ENCODE peak calls at places on chromosomes 6 and 20, in four cellular contexts. R is omental fat pad, Y is Calu3, D is HFFc6. K is an unnamed sample.

GRCh38 chr6:88124925-88125557 is 41.1 kb downstream of the CNR1 start:
- DNase-seq in R (no peak), Y (no peak), D (no peak), K (no peak)

GRCh38 chr6:44430322-44430721 is 42.8 kb downstream of the CDC5L start:
- DNase-seq in R (no peak), Y (no peak), D (peak; percentile 14), K (no peak)

GRCh38 chr20:23362392-23363256 is 642 bp downstream of the GZF1 start:
- DNase-seq in R (no peak), Y (no peak), D (peak; percentile 17), K (peak; percentile 4)

GRCh38 chr6:111743318-111743717 is 129.9 kb downstream of the FYN start:
- DNase-seq in R (no peak), Y (no peak), D (no peak), K (no peak)

GRCh38 chr20:46894971-46895905 is 595 bp downstream of the EYA2 start:
- DNase-seq in R (no peak), Y (peak; percentile 14), D (no peak), K (no peak)

GRCh38 chr6:130796313-130796905 is 30.8 kb upstream of the SMLR1 start:
- DNase-seq in R (no peak), Y (peak; percentile 9), D (peak; percentile 66), K (no peak)

GRCh38 chr20:19886666-19887288 is 128.7 kb downstream of the RIN2 start:
- DNase-seq in R (no peak), Y (no peak), D (peak; percentile 33), K (peak; percentile 4)

GRCh38 chr6:142306736-142307135 is 4.9 kb downstream of the ADGRG6 start:
- DNase-seq in R (no peak), Y (no peak), D (no peak), K (no peak)

GRCh38 chr6:116990679-116991078 is 113.6 kb downstream of the RFX6 start:
- DNase-seq in R (no peak), Y (no peak), D (no peak), K (no peak)

GRCh38 chr6:72724545-72724944 is 102.7 kb downstream of the KCNQ5 start:
- DNase-seq in R (no peak), Y (no peak), D (no peak), K (peak; percentile 71)

GRCh38 chr20:24165336-24166126 is 177.0 kb upstream of the GGTLC1 start:
- DNase-seq in R (no peak), Y (no peak), D (no peak), K (no peak)

GRCh38 chr20:32987044-32987825 is 17.0 kb downstream of the SUN5 start:
- DNase-seq in R (no peak), Y (no peak), D (no peak), K (no peak)

GRCh38 chr20:3432844-3433243 is 25.4 kb upstream of the DNAAF9 start:
- DNase-seq in R (no peak), Y (no peak), D (no peak), K (no peak)

GRCh38 chr6:1336246-1336843 is 24.4 kb downstream of the FOXQ1 start:
- DNase-seq in R (no peak), Y (peak; percentile 73), D (no peak), K (peak; percentile 27)

GRCh38 chr20:1871807-1872455 is 23.3 kb upstream of the SIRPA start:
- DNase-seq in R (no peak), Y (no peak), D (no peak), K (no peak)

GRCh38 chr6:35737413-35738211 is 780 bp downstream of the ARMC12 start:
- DNase-seq in R (no peak), Y (peak; percentile 27), D (peak; percentile 83), K (peak; percentile 52)

GRCh38 chr6:112221561-112221960 is 32.8 kb downstream of the LAMA4 start:
- DNase-seq in R (no peak), Y (no peak), D (no peak), K (no peak)

GRCh38 chr20:47557218-47557617 is 55.5 kb downstream of the NCOA3 start:
- DNase-seq in R (no peak), Y (no peak), D (no peak), K (no peak)

GRCh38 chr6:39231844-39232243 is 2.6 kb upstream of the KCNK5 start:
- DNase-seq in R (no peak), Y (no peak), D (no peak), K (no peak)

GRCh38 chr6:33696538-33697518 is 14.7 kb downstream of the UQCC2 start:
- DNase-seq in R (no peak), Y (peak; percentile 53), D (peak; percentile 46), K (no peak)

GRCh38 chr20:17498181-17498580 is 33.0 kb downstream of the BFSP1 start:
- DNase-seq in R (no peak), Y (no peak), D (peak; percentile 25), K (no peak)

GRCh38 chr20:32839227-32839981 is 19.3 kb upstream of the EFCAB8 start:
- DNase-seq in R (no peak), Y (no peak), D (no peak), K (no peak)

GRCh38 chr6:78835817-78836216 is 31.5 kb upstream of the IRAK1BP1 start:
- DNase-seq in R (no peak), Y (no peak), D (no peak), K (no peak)

GRCh38 chr6:80638222-80639055 is 532.0 kb downstream of the BCKDHB start:
- DNase-seq in R (no peak), Y (peak; percentile 79), D (peak; percentile 93), K (peak; percentile 79)

GRCh38 chr6:64505312-64505711 is 869.7 kb downstream of the PHF3 start:
- DNase-seq in R (no peak), Y (no peak), D (no peak), K (no peak)

GRCh38 chr6:34970487-34970886 is 81.4 kb downstream of the ANKS1A start:
- DNase-seq in R (no peak), Y (no peak), D (peak; percentile 55), K (no peak)

GRCh38 chr6:30154709-30155521 is 6.1 kb downstream of the TRIM10 start:
- DNase-seq in R (no peak), Y (peak; percentile 51), D (peak; percentile 82), K (peak; percentile 92)

GRCh38 chr20:24631173-24631505 is 161.7 kb downstream of the SYNDIG1 start:
- DNase-seq in R (no peak), Y (no peak), D (no peak), K (no peak)

GRCh38 chr6:159716247-159717086 is 10.8 kb upstream of the WTAP start:
- DNase-seq in R (no peak), Y (no peak), D (peak; percentile 95), K (peak; percentile 61)

GRCh38 chr6:43120938-43121913 is 45.1 kb downstream of the PTK7 start:
- DNase-seq in R (peak; percentile 56), Y (no peak), D (peak; percentile 98), K (peak; percentile 85)

GRCh38 chr6:170297577-170298330 is 6.9 kb upstream of the DLL1 start:
- DNase-seq in R (no peak), Y (no peak), D (no peak), K (no peak)